ENCODE peak calls at places on chromosome 5, in four cellular contexts. X is H1, N is HepG2, U is K562. D is an unnamed sample.
A peak's percentile ranks its signal among the peaks of the same experiment; 100 is the strongest.

GRCh38 chr5:35974570-35974969 is 16.6 kb downstream of the UGT3A1 start:
- DNase-seq in N (no peak), X (no peak), U (no peak), D (no peak)

GRCh38 chr5:153601377-153601776 is 110.9 kb downstream of the GRIA1 start:
- DNase-seq in X (no peak), N (no peak), U (no peak), D (no peak)

GRCh38 chr5:39570418-39571027 is 145.7 kb upstream of the DAB2 start:
- DNase-seq in N (peak; percentile 24), U (peak; percentile 25), X (no peak), D (peak; percentile 31)

GRCh38 chr5:88660947-88661869 is 221.8 kb downstream of the MEF2C start:
- DNase-seq in N (no peak), X (no peak), U (peak; percentile 54), D (peak; percentile 68)

GRCh38 chr5:144028644-144029043 is 141.8 kb downstream of the YIPF5 start:
- DNase-seq in X (no peak), U (no peak), N (no peak), D (no peak)

GRCh38 chr5:148747536-148747906 is 78.9 kb upstream of the ADRB2 start:
- DNase-seq in U (no peak), N (no peak), X (no peak), D (no peak)

GRCh38 chr5:120552638-120553037 is 88.5 kb downstream of the PRR16 start:
- DNase-seq in N (no peak), X (no peak), U (no peak), D (no peak)

GRCh38 chr5:32331217-32331926 is 18.6 kb upstream of the MTMR12 start:
- DNase-seq in X (no peak), U (no peak), N (peak; percentile 91), D (no peak)

GRCh38 chr5:171316258-171317121 is 7.4 kb downstream of the TLX3 start:
- DNase-seq in X (no peak), N (no peak), U (no peak), D (no peak)

GRCh38 chr5:163950248-163950647 is 444.8 kb downstream of the MAT2B start:
- DNase-seq in N (no peak), X (no peak), U (no peak), D (no peak)

GRCh38 chr5:179765400-179765799 is 28.4 kb upstream of the LTC4S start:
- DNase-seq in N (no peak), X (no peak), U (no peak), D (no peak)

GRCh38 chr5:113493446-113493845 is 5.2 kb upstream of the MCC start:
- DNase-seq in U (no peak), N (no peak), X (no peak), D (no peak)

GRCh38 chr5:172454355-172455086 is at the start of gene SH3PXD2B:
- DNase-seq in N (peak; percentile 52), X (no peak), U (peak; percentile 90), D (no peak)

GRCh38 chr5:143180751-143181150 is 222.7 kb downstream of the NR3C1 start:
- DNase-seq in U (no peak), X (no peak), N (no peak), D (no peak)

GRCh38 chr5:125660231-125660895 is 762.8 kb upstream of the GRAMD2B start:
- DNase-seq in X (no peak), N (no peak), U (no peak), D (no peak)

GRCh38 chr5:172503925-172504730 is 49.8 kb upstream of the SH3PXD2B start:
- DNase-seq in U (no peak), X (no peak), N (no peak), D (no peak)

GRCh38 chr5:60722416-60722815 is 22.4 kb upstream of the DEPDC1B start:
- DNase-seq in X (no peak), N (no peak), U (no peak), D (no peak)

GRCh38 chr5:37619353-37619752 is 220.5 kb downstream of the GDNF start:
- DNase-seq in U (no peak), N (no peak), X (no peak), D (no peak)

GRCh38 chr5:620586-621180 is 8.5 kb downstream of the CEP72 start:
- DNase-seq in N (peak; percentile 36), U (no peak), X (no peak), D (no peak)

GRCh38 chr5:149559712-149560111 is 8.5 kb upstream of the CSNK1A1 start:
- DNase-seq in U (no peak), X (no peak), N (no peak), D (no peak)

GRCh38 chr5:1545798-1546355 is 22.1 kb upstream of the LPCAT1 start:
- DNase-seq in U (no peak), X (no peak), N (no peak), D (no peak)

GRCh38 chr5:568061-568781 is 43.9 kb upstream of the CEP72 start:
- DNase-seq in N (no peak), X (no peak), U (no peak), D (no peak)

GRCh38 chr5:177049285-177049684 is 26.8 kb downstream of the ZNF346 start:
- DNase-seq in X (no peak), N (no peak), U (no peak), D (no peak)

GRCh38 chr5:135065306-135066265 is 31.6 kb upstream of the PITX1 start:
- DNase-seq in X (no peak), N (no peak), U (no peak), D (no peak)

GRCh38 chr5:180627386-180628120 is 21.8 kb downstream of the FLT4 start:
- DNase-seq in N (no peak), U (no peak), X (no peak), D (no peak)

GRCh38 chr5:168746893-168747640 is 167.9 kb upstream of the PANK3 start:
- DNase-seq in U (no peak), N (no peak), X (no peak), D (no peak)

GRCh38 chr5:111261610-111262009 is 37.4 kb downstream of the CAMK4 start:
- DNase-seq in U (no peak), X (no peak), N (no peak), D (no peak)

GRCh38 chr5:149172261-149172660 is 31.0 kb downstream of the ABLIM3 start:
- DNase-seq in U (no peak), N (no peak), X (no peak), D (no peak)

GRCh38 chr5:81520769-81521168 is 126.8 kb upstream of the ACOT12 start:
- DNase-seq in X (no peak), U (no peak), N (no peak), D (no peak)

GRCh38 chr5:81513982-81514381 is 120.0 kb upstream of the ACOT12 start:
- DNase-seq in N (no peak), X (no peak), U (no peak), D (no peak)

GRCh38 chr5:81519217-81519905 is 125.4 kb upstream of the ACOT12 start:
- DNase-seq in N (no peak), X (no peak), U (no peak), D (no peak)

GRCh38 chr5:81513468-81513867 is 119.5 kb upstream of the ACOT12 start:
- DNase-seq in U (no peak), N (no peak), X (no peak), D (no peak)

GRCh38 chr5:81517462-81517861 is 123.5 kb upstream of the ACOT12 start:
- DNase-seq in N (no peak), U (no peak), X (no peak), D (no peak)
- TF ChIP-seq RAD21 in N (no peak), U (no peak), X (no peak), D (no peak)

GRCh38 chr5:13972029-13972428 is 27.5 kb upstream of the DNAH5 start:
- DNase-seq in X (no peak), N (no peak), U (no peak), D (no peak)

GRCh38 chr5:13973724-13974123 is 29.2 kb upstream of the DNAH5 start:
- DNase-seq in U (no peak), X (no peak), N (no peak), D (no peak)

GRCh38 chr5:13976223-13976622 is 31.7 kb upstream of the DNAH5 start:
- DNase-seq in X (no peak), N (no peak), U (no peak), D (no peak)

DNA sequence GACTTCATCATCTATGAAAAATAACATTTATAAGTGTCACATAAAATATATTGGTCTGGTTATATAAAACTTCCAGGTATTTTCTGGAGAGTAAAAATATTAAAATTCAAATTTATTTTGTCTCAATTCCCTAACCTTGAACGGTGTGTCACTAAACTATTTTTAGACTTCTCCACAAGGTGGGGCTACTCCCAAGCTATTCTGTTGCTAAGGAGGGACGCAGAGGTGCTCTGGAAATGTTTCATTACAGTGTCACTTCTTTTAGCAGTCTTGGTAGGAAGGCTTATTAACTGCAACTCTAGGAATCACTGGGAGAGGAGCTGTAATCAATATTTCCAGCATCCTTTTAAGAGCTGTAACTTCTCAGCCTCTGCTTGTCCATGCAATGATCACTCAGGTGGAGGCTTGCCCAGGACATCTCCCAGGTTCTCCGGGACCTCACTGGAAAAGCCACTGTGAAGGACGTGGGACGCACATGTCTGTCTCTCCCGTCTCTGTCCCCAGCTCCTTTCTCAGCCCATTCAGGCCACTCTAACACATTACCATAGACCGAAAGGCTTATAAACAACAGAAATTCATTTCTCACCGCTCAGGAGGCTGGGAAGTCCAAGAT is 32.5 kb upstream of the DNAH5 start:
- DNase-seq in U (no peak), X (no peak), N (peak; percentile 15), D (peak; percentile 26)
- TF ChIP-seq FOSL1 in U (no peak), X (no peak), N (no peak), D (no peak)

GRCh38 chr5:10500669-10501068 is 59.0 kb downstream of the ROPN1L start:
- DNase-seq in X (no peak), N (no peak), U (no peak), D (no peak)

GRCh38 chr5:10501554-10502075 is 59.9 kb downstream of the ROPN1L start:
- DNase-seq in X (no peak), N (no peak), U (no peak), D (no peak)

GRCh38 chr5:10503321-10503720 is 60.5 kb upstream of the ANKRD33B start:
- DNase-seq in X (no peak), N (no peak), U (no peak), D (no peak)

GRCh38 chr5:10502578-10502977 is 60.9 kb downstream of the ROPN1L start:
- DNase-seq in X (no peak), N (peak; percentile 15), U (peak; percentile 46), D (no peak)

DNA sequence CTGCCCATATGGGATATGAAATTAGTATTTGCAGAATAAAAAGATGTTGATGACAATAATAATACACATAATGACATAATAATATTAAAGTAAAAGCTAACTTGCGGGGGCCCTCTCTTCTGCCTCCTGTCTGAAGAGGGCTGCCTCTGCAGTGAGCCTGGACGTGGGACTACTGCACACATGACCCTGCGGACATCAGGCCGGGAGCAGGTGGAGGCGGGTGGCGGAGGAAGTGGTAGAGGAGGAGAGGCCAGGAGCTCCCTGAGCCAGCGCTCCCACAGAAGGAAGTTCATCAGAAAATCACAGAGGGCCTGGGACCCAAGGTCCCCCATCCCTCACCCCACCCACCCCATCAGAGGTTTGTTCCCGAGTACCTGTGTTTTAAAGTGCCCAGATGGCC is 60.5 kb downstream of the ROPN1L start:
- DNase-seq in N (no peak), X (no peak), U (no peak), D (no peak)
- TF ChIP-seq YY1 in N (no peak), X (no peak), U (no peak), D (no peak)

GRCh38 chr5:116887104-116887503 is 312.5 kb upstream of the SEMA6A start:
- DNase-seq in U (no peak), N (no peak), X (no peak), D (no peak)

GRCh38 chr5:116880150-116880549 is 305.5 kb upstream of the SEMA6A start:
- DNase-seq in U (no peak), X (no peak), N (no peak), D (no peak)

GRCh38 chr5:116883875-116884274 is 309.3 kb upstream of the SEMA6A start:
- DNase-seq in X (no peak), U (no peak), N (no peak), D (no peak)

GRCh38 chr5:116885825-116886224 is 311.2 kb upstream of the SEMA6A start:
- DNase-seq in N (no peak), U (no peak), X (no peak), D (no peak)

GRCh38 chr5:116881921-116882531 is 307.4 kb upstream of the SEMA6A start:
- DNase-seq in X (no peak), N (peak; percentile 39), U (no peak), D (no peak)
- TF ChIP-seq RAD21 in X (no peak), N (no peak), U (no peak), D (no peak)